ENCODE peak calls at places on chromosomes 6 and 20, in nine cellular contexts. Y, W, H, G, R, P, A, N and K are unnamed samples.

GRCh38 chr20:49612127-49612738 is 44.3 kb upstream of the PTGIS start:
- DNase-seq in Y (no peak), W (no peak), H (no peak), G (no peak), R (no peak), P (no peak), A (no peak), N (no peak), K (no peak)

GRCh38 chr6:170152989-170153388 is 137.9 kb downstream of the DLL1 start:
- DNase-seq in Y (no peak), W (no peak), H (no peak), G (no peak), R (no peak), P (no peak), A (peak; percentile 81), N (peak; percentile 54), K (no peak)

GRCh38 chr20:52473171-52473570 is 281.6 kb upstream of the ZFP64 start:
- DNase-seq in Y (no peak), W (no peak), H (no peak), G (no peak), R (no peak), P (no peak), A (no peak), N (no peak), K (no peak)

GRCh38 chr6:10643214-10643641 is 51.2 kb downstream of the C6orf52 start:
- DNase-seq in Y (no peak), W (no peak), H (no peak), G (no peak), R (no peak), P (no peak), A (no peak), N (no peak), K (no peak)

GRCh38 chr6:12058164-12058926 is 46.2 kb downstream of the HIVEP1 start:
- DNase-seq in Y (no peak), W (no peak), H (no peak), G (no peak), R (no peak), P (no peak), A (no peak), N (no peak), K (no peak)

GRCh38 chr20:46512943-46513844 is at the start of gene ZNF334:
- DNase-seq in Y (peak; percentile 70), W (peak; percentile 34), H (no peak), G (peak; percentile 85), R (peak; percentile 76), P (no peak), A (peak; percentile 87), N (peak; percentile 42), K (no peak)

GRCh38 chr6:45297302-45297701 is 30.8 kb upstream of the RUNX2 start:
- DNase-seq in Y (no peak), W (no peak), H (no peak), G (no peak), R (no peak), P (no peak), A (no peak), N (no peak), K (no peak)

GRCh38 chr20:31879143-31879987 is 8.9 kb downstream of the TTLL9 start:
- DNase-seq in Y (peak; percentile 97), W (peak; percentile 92), H (peak; percentile 77), G (peak; percentile 98), R (peak; percentile 98), P (peak; percentile 98), A (peak; percentile 97), N (peak; percentile 95), K (peak; percentile 84)

GRCh38 chr20:58869662-58870227 is 17.2 kb downstream of the GNAS start:
- DNase-seq in Y (no peak), W (no peak), H (no peak), G (peak; percentile 65), R (no peak), P (no peak), A (no peak), N (no peak), K (no peak)

GRCh38 chr6:118319890-118320289 is 228.2 kb upstream of the PLN start:
- DNase-seq in Y (no peak), W (no peak), H (no peak), G (no peak), R (no peak), P (no peak), A (no peak), N (no peak), K (no peak)

DNA sequence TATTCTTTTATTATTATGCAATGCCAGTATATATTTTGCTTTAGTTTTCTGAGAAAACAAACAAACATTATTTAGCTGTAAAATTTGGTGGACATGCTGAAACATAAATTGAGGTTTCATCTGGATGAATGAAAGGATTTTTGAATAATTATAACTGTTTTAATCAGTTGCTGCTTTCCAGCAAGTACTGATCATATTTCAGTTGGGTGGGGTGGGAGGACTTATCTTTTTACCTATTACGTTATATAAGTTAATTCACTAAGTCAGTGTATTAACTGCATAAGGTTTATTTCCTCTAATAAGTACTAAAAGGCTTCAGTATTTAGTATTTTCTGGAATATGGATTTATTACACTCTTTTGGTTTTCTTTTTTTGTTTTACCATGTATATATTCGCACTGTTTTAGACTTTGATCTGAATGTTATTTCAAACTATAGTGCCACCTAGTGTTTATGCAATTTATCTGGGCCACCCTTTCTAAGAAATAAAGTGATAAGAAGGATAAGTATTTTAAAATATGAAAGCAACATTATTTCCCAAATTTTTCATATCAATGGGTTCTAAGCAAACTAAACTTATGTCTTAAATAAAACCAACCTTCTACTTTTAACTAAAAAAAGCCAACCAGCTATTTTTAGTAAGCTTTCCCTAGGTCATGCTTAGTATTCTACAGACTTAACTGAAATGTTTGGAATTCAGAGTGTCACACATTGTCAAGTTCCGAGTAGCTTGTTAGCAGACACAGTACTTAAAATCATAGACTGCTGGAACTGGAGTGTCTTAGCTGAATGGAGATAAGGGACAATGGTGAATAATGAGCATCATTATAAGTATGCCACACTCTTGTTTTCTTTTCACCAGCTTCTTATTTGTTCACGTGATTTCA is 105.4 kb upstream of the MCHR2 start:
- DNase-seq in Y (no peak), W (peak; percentile 43), H (no peak), G (no peak), R (peak; percentile 62), P (peak; percentile 20), A (no peak), N (peak; percentile 59), K (no peak)
- TF ChIP-seq CTCF in Y (no peak), W (peak; percentile 46), H (peak; percentile 33), G (no peak), R (peak; percentile 26), P (peak; percentile 57), A (peak; percentile 53), N (peak; percentile 49), K (peak; percentile 64)

GRCh38 chr6:34239240-34239825 is 2.7 kb downstream of the HMGA1 start:
- DNase-seq in Y (peak; percentile 10), W (no peak), H (no peak), G (peak; percentile 6), R (peak; percentile 32), P (no peak), A (no peak), N (no peak), K (no peak)
- H3K4me3 ChIP-seq in Y (no peak overlapping the region), W (peak overlapping the region; percentile 79), H (peak overlapping the region; percentile 69), G (no peak overlapping the region), R (peak overlapping the region; percentile 69), P (peak overlapping the region; percentile 83), A (no peak overlapping the region), N (peak overlapping the region; percentile 68), K (peak overlapping the region; percentile 73)

GRCh38 chr20:23244207-23244915 is 106.2 kb upstream of the NXT1 start:
- DNase-seq in Y (no peak), W (peak; percentile 61), H (no peak), G (peak; percentile 85), R (peak; percentile 66), P (no peak), A (peak; percentile 55), N (no peak), K (no peak)
- TF ChIP-seq CTCF in Y (no peak), W (no peak), H (no peak), G (no peak), R (no peak), P (no peak), A (no peak), N (no peak), K (no peak)

DNA sequence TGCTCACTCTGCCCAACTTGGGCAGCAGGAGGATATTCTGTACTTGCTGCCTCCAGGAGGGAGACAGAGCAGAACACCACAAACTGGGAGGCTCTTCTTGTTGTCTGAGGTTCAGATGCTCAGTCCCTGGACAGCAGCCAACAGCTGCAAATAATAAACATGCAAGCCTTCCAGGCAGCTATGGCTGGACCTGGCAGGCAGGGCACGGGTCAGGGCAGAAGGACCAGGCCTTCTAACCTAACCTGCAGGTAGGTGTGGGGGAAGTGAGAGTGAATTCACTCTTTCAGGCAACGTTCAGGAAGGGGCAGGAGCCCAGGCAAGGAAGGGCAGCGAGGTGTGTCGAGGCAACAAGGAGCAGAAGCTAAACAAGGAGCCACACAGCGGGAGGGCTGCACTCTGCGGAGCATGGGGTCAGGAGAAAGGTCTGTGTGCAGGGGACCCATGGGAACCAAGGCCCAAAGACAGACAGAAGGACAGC is 31.5 kb downstream of the NINL start:
- DNase-seq in Y (no peak), W (peak; percentile 82), H (peak; percentile 63), G (no peak), R (peak; percentile 91), P (no peak), A (no peak), N (peak; percentile 58), K (no peak)
- H3K4me3 ChIP-seq in Y (no peak overlapping the region), W (no peak overlapping the region), H (no peak overlapping the region), G (no peak overlapping the region), R (no peak overlapping the region), P (no peak overlapping the region), A (no peak overlapping the region), N (no peak overlapping the region), K (no peak overlapping the region)

GRCh38 chr6:166771701-166772100 is 144.7 kb upstream of the RPS6KA2 start:
- DNase-seq in Y (no peak), W (no peak), H (no peak), G (peak; percentile 60), R (no peak), P (no peak), A (no peak), N (no peak), K (no peak)

GRCh38 chr6:166774770-166775169 is 147.7 kb upstream of the RPS6KA2 start:
- DNase-seq in Y (no peak), W (no peak), H (no peak), G (peak; percentile 10), R (no peak), P (no peak), A (no peak), N (no peak), K (no peak)

GRCh38 chr6:166770216-166771116 is 143.4 kb upstream of the RPS6KA2 start:
- DNase-seq in Y (no peak), W (peak; percentile 6), H (no peak), G (peak; percentile 25), R (no peak), P (no peak), A (no peak), N (no peak), K (no peak)

GRCh38 chr6:166774292-166774691 is 147.2 kb upstream of the RPS6KA2 start:
- DNase-seq in Y (no peak), W (no peak), H (no peak), G (peak; percentile 50), R (no peak), P (no peak), A (no peak), N (no peak), K (no peak)

GRCh38 chr6:166772518-166772917 is 145.5 kb upstream of the RPS6KA2 start:
- DNase-seq in Y (no peak), W (no peak), H (no peak), G (peak; percentile 28), R (no peak), P (no peak), A (no peak), N (no peak), K (no peak)
- TF ChIP-seq CTCF in Y (no peak), W (peak; percentile 18), H (peak; percentile 23), G (no peak), R (no peak), P (peak; percentile 15), A (no peak), N (peak; percentile 36), K (peak; percentile 2)